ENCODE peak calls at places on chromosomes 11 and 22, in ten cellular contexts. R is stimulated activated CD8-positive, alpha-beta memory T cell treated with anti-CD3 and anti-CD28 coated beads, Interleukin-4, amount 100 ng/mL, for 4 hours; C is nephron progenitor cell; O is AG08395; B is fibroblast of lung; E is activated CD8-positive, alpha-beta memory T cell treated with anti-CD3 and anti-CD28 coated beads, Interleukin-2, amount 50 U/mL, for 48 hours; T is endothelial cell; W is GM03348; S is hepatic stellate cell; Q is GM10248. Z is an unnamed sample.

GRCh38 chr11:81772161-81772560 is 961.5 kb downstream of the FAM181B start:
- DNase-seq in R (no peak), C (no peak), O (no peak), B (peak; percentile 73), E (no peak), T (no peak), W (no peak), S (peak; percentile 0), Q (no peak), Z (no peak)

GRCh38 chr11:107592256-107592655 is 1.3 kb downstream of the ELMOD1 start:
- DNase-seq in R (no peak), C (no peak), O (no peak), B (no peak), E (no peak), T (no peak), W (no peak), S (no peak), Q (no peak), Z (no peak)

GRCh38 chr11:111378773-111379499 is at the start of gene POU2AF1:
- DNase-seq in R (peak; percentile 65), C (no peak), O (peak; percentile 72), B (no peak), E (peak; percentile 83), T (no peak), W (peak; percentile 60), S (no peak), Q (peak; percentile 78), Z (no peak)

GRCh38 chr11:78131956-78132355 is 7.5 kb downstream of the ALG8 start:
- DNase-seq in R (no peak), C (no peak), O (peak; percentile 52), B (no peak), E (no peak), T (no peak), W (no peak), S (peak; percentile 71), Q (no peak), Z (no peak)

GRCh38 chr11:45457649-45458048 is 171.5 kb upstream of the SYT13 start:
- DNase-seq in R (no peak), C (no peak), O (peak; percentile 47), B (peak; percentile 89), E (no peak), T (no peak), W (peak; percentile 60), S (no peak), Q (no peak), Z (no peak)

GRCh38 chr11:33936745-33937612 is 45.1 kb upstream of the LMO2 start:
- DNase-seq in R (no peak), C (no peak), O (peak; percentile 57), B (peak; percentile 29), E (no peak), T (peak; percentile 45), W (peak; percentile 55), S (no peak), Q (no peak), Z (no peak)

GRCh38 chr22:18066181-18066859 is 11.5 kb upstream of the PEX26 start:
- DNase-seq in R (no peak), C (no peak), O (no peak), B (no peak), E (no peak), T (no peak), W (no peak), S (no peak), Q (no peak), Z (no peak)

GRCh38 chr11:2797741-2798361 is 87.7 kb downstream of the CDKN1C start:
- DNase-seq in R (no peak), C (no peak), O (no peak), B (no peak), E (peak; percentile 40), T (no peak), W (no peak), S (no peak), Q (no peak), Z (no peak)

GRCh38 chr11:16862733-16863132 is 124.3 kb downstream of the C11orf58 start:
- DNase-seq in R (no peak), C (no peak), O (no peak), B (no peak), E (no peak), T (no peak), W (no peak), S (no peak), Q (no peak), Z (no peak)

GRCh38 chr11:34624069-34624468 is 3.2 kb downstream of the EHF start:
- DNase-seq in R (peak; percentile 6), C (no peak), O (no peak), B (no peak), E (no peak), T (no peak), W (no peak), S (no peak), Q (peak; percentile 28), Z (peak; percentile 80)

GRCh38 chr11:63918576-63919171 is 1.7 kb upstream of the RCOR2 start:
- DNase-seq in R (no peak), C (peak; percentile 34), O (no peak), B (peak; percentile 30), E (no peak), T (no peak), W (no peak), S (peak; percentile 43), Q (no peak), Z (peak; percentile 41)

GRCh38 chr22:20511578-20512259 is 4.3 kb downstream of the MED15 start:
- DNase-seq in R (no peak), C (no peak), O (no peak), B (no peak), E (no peak), T (no peak), W (no peak), S (no peak), Q (no peak), Z (no peak)

GRCh38 chr11:62472063-62472884 is 53.4 kb downstream of the SCGB1A1 start:
- DNase-seq in R (no peak), C (no peak), O (peak; percentile 55), B (peak; percentile 74), E (no peak), T (no peak), W (peak; percentile 70), S (peak; percentile 66), Q (no peak), Z (peak; percentile 68)

GRCh38 chr11:126636911-126637799 is 281.7 kb downstream of the ST3GAL4 start:
- DNase-seq in R (no peak), C (no peak), O (peak; percentile 84), B (no peak), E (no peak), T (no peak), W (peak; percentile 84), S (peak; percentile 85), Q (no peak), Z (no peak)

GRCh38 chr22:49768511-49768910 is 59.2 kb downstream of the BRD1 start:
- DNase-seq in R (no peak), C (no peak), O (no peak), B (peak; percentile 13), E (no peak), T (no peak), W (no peak), S (no peak), Q (no peak), Z (no peak)

GRCh38 chr11:68354181-68354872 is 41.9 kb downstream of the LRP5 start:
- DNase-seq in R (no peak), C (no peak), O (peak; percentile 98), B (peak; percentile 92), E (no peak), T (no peak), W (peak; percentile 96), S (no peak), Q (no peak), Z (peak; percentile 91)

GRCh38 chr11:94786264-94787126 is 18.3 kb downstream of the AMOTL1 start:
- DNase-seq in R (no peak), C (no peak), O (no peak), B (peak; percentile 74), E (no peak), T (no peak), W (peak; percentile 41), S (no peak), Q (peak; percentile 47), Z (no peak)

GRCh38 chr11:64263021-64263946 is 12.0 kb downstream of the PLCB3 start:
- DNase-seq in R (no peak), C (peak; percentile 60), O (peak; percentile 19), B (peak; percentile 56), E (no peak), T (no peak), W (no peak), S (no peak), Q (no peak), Z (peak; percentile 31)

GRCh38 chr11:119672597-119672996 is 56.4 kb downstream of the NECTIN1 start:
- DNase-seq in R (no peak), C (no peak), O (no peak), B (no peak), E (no peak), T (no peak), W (no peak), S (no peak), Q (no peak), Z (no peak)

GRCh38 chr22:46062971-46063631 is 86.1 kb upstream of the WNT7B start:
- DNase-seq in R (no peak), C (no peak), O (no peak), B (no peak), E (no peak), T (no peak), W (no peak), S (no peak), Q (no peak), Z (no peak)

GRCh38 chr11:34757026-34757451 is 136.1 kb downstream of the EHF start:
- DNase-seq in R (no peak), C (no peak), O (no peak), B (peak; percentile 81), E (no peak), T (no peak), W (no peak), S (no peak), Q (no peak), Z (peak; percentile 95)

GRCh38 chr11:41115066-41115465 is 344.4 kb downstream of the LRRC4C start:
- DNase-seq in R (no peak), C (no peak), O (no peak), B (no peak), E (no peak), T (no peak), W (no peak), S (no peak), Q (no peak), Z (no peak)

GRCh38 chr11:80155412-80156017 is 714.7 kb upstream of the TENM4 start:
- DNase-seq in R (no peak), C (peak; percentile 24), O (peak; percentile 43), B (peak; percentile 49), E (no peak), T (peak; percentile 22), W (peak; percentile 46), S (peak; percentile 16), Q (peak; percentile 6), Z (no peak)

GRCh38 chr11:105609341-105609781 is 512 bp upstream of the GRIA4 start:
- DNase-seq in R (no peak), C (peak; percentile 34), O (peak; percentile 13), B (peak; percentile 13), E (no peak), T (peak; percentile 43), W (no peak), S (no peak), Q (peak; percentile 22), Z (no peak)

GRCh38 chr11:19625438-19625837 is 87.2 kb upstream of the NAV2 start:
- DNase-seq in R (no peak), C (no peak), O (no peak), B (peak; percentile 62), E (no peak), T (no peak), W (no peak), S (no peak), Q (no peak), Z (no peak)

GRCh38 chr11:34850339-34850738 is 65.8 kb downstream of the APIP start:
- DNase-seq in R (no peak), C (no peak), O (no peak), B (no peak), E (no peak), T (no peak), W (no peak), S (no peak), Q (no peak), Z (peak; percentile 76)

GRCh38 chr11:130858215-130858614 is 58.1 kb downstream of the SNX19 start:
- DNase-seq in R (no peak), C (no peak), O (no peak), B (no peak), E (no peak), T (no peak), W (no peak), S (no peak), Q (no peak), Z (no peak)

GRCh38 chr11:60927061-60927592 is 2.9 kb downstream of the TMEM132A start:
- DNase-seq in R (no peak), C (no peak), O (no peak), B (no peak), E (no peak), T (no peak), W (no peak), S (no peak), Q (no peak), Z (no peak)